ENCODE peak calls at places on chromosomes 5 and 9, in ten cellular contexts. One of them, this sample, is unnamed.

GRCh38 chr5:167743685-167744084 is 547.8 kb upstream of the WWC1 start:
- DNase-seq in GM18507: no peak
- DNase-seq in T1000: peak
- DNase-seq in Daoy: peak
- DNase-seq in activated CD8-positive, alpha-beta memory T cell treated with anti-CD3 and anti-CD28 coated beads, Interleukin-2, amount 10 ng/mL, durations not matched to agents 7 days and 5 days: no peak
- DNase-seq in GDM1: no peak
- DNase-seq in stimulated activated CD4-positive, alpha-beta T cell treated with anti-CD3 and anti-CD28 coated beads, Interleukin-12 subunit alpha, Interleukin-12 subunit beta, amount 100 ng/mL, for 48 hours: no peak
- DNase-seq in fibroblast of lung: peak
- DNase-seq in substantia nigra: no peak
- DNase-seq in activated gamma-delta T cell treated with Interleukin-2 at 50 U/mL for 16 hours: no peak
- DNase-seq in this sample: no peak

GRCh38 chr5:1139806-1140187 is 27.9 kb upstream of the SLC12A7 start:
- DNase-seq in activated gamma-delta T cell treated with Interleukin-2 at 50 U/mL for 16 hours: no peak
- DNase-seq in T1000: no peak
- DNase-seq in GM18507: no peak
- DNase-seq in GDM1: no peak
- DNase-seq in fibroblast of lung: no peak
- DNase-seq in Daoy: peak
- DNase-seq in activated CD8-positive, alpha-beta memory T cell treated with anti-CD3 and anti-CD28 coated beads, Interleukin-2, amount 10 ng/mL, durations not matched to agents 7 days and 5 days: no peak
- DNase-seq in substantia nigra: no peak
- DNase-seq in stimulated activated CD4-positive, alpha-beta T cell treated with anti-CD3 and anti-CD28 coated beads, Interleukin-12 subunit alpha, Interleukin-12 subunit beta, amount 100 ng/mL, for 48 hours: no peak
- DNase-seq in this sample: no peak

GRCh38 chr9:18638448-18639249 is 164.7 kb downstream of the ADAMTSL1 start:
- DNase-seq in Daoy: no peak
- DNase-seq in stimulated activated CD4-positive, alpha-beta T cell treated with anti-CD3 and anti-CD28 coated beads, Interleukin-12 subunit alpha, Interleukin-12 subunit beta, amount 100 ng/mL, for 48 hours: no peak
- DNase-seq in GM18507: no peak
- DNase-seq in fibroblast of lung: peak
- DNase-seq in T1000: no peak
- DNase-seq in substantia nigra: no peak
- DNase-seq in activated CD8-positive, alpha-beta memory T cell treated with anti-CD3 and anti-CD28 coated beads, Interleukin-2, amount 10 ng/mL, durations not matched to agents 7 days and 5 days: no peak
- DNase-seq in GDM1: no peak
- DNase-seq in activated gamma-delta T cell treated with Interleukin-2 at 50 U/mL for 16 hours: no peak
- DNase-seq in this sample: no peak

GRCh38 chr5:124662261-124662781 is 84.1 kb downstream of the ZNF608 start:
- DNase-seq in GM18507: no peak
- DNase-seq in fibroblast of lung: no peak
- DNase-seq in GDM1: no peak
- DNase-seq in T1000: no peak
- DNase-seq in stimulated activated CD4-positive, alpha-beta T cell treated with anti-CD3 and anti-CD28 coated beads, Interleukin-12 subunit alpha, Interleukin-12 subunit beta, amount 100 ng/mL, for 48 hours: no peak
- DNase-seq in activated CD8-positive, alpha-beta memory T cell treated with anti-CD3 and anti-CD28 coated beads, Interleukin-2, amount 10 ng/mL, durations not matched to agents 7 days and 5 days: no peak
- DNase-seq in Daoy: peak
- DNase-seq in substantia nigra: no peak
- DNase-seq in activated gamma-delta T cell treated with Interleukin-2 at 50 U/mL for 16 hours: no peak
- DNase-seq in this sample: no peak

GRCh38 chr9:114156658-114157421 is 1.5 kb downstream of the COL27A1 start:
- DNase-seq in activated gamma-delta T cell treated with Interleukin-2 at 50 U/mL for 16 hours: peak
- DNase-seq in substantia nigra: no peak
- DNase-seq in GDM1: no peak
- DNase-seq in T1000: peak
- DNase-seq in GM18507: no peak
- DNase-seq in activated CD8-positive, alpha-beta memory T cell treated with anti-CD3 and anti-CD28 coated beads, Interleukin-2, amount 10 ng/mL, durations not matched to agents 7 days and 5 days: no peak
- DNase-seq in stimulated activated CD4-positive, alpha-beta T cell treated with anti-CD3 and anti-CD28 coated beads, Interleukin-12 subunit alpha, Interleukin-12 subunit beta, amount 100 ng/mL, for 48 hours: peak
- DNase-seq in Daoy: peak
- DNase-seq in fibroblast of lung: peak
- DNase-seq in this sample: peak

GRCh38 chr5:60463179-60463868 is 236.6 kb downstream of the DEPDC1B start:
- DNase-seq in substantia nigra: no peak
- DNase-seq in GDM1: no peak
- DNase-seq in activated CD8-positive, alpha-beta memory T cell treated with anti-CD3 and anti-CD28 coated beads, Interleukin-2, amount 10 ng/mL, durations not matched to agents 7 days and 5 days: no peak
- DNase-seq in fibroblast of lung: peak
- DNase-seq in Daoy: no peak
- DNase-seq in stimulated activated CD4-positive, alpha-beta T cell treated with anti-CD3 and anti-CD28 coated beads, Interleukin-12 subunit alpha, Interleukin-12 subunit beta, amount 100 ng/mL, for 48 hours: no peak
- DNase-seq in T1000: peak
- DNase-seq in activated gamma-delta T cell treated with Interleukin-2 at 50 U/mL for 16 hours: no peak
- DNase-seq in GM18507: no peak
- DNase-seq in this sample: no peak

GRCh38 chr5:109656829-109657228 is 32.9 kb upstream of the MAN2A1 start:
- DNase-seq in stimulated activated CD4-positive, alpha-beta T cell treated with anti-CD3 and anti-CD28 coated beads, Interleukin-12 subunit alpha, Interleukin-12 subunit beta, amount 100 ng/mL, for 48 hours: no peak
- DNase-seq in GDM1: peak
- DNase-seq in activated CD8-positive, alpha-beta memory T cell treated with anti-CD3 and anti-CD28 coated beads, Interleukin-2, amount 10 ng/mL, durations not matched to agents 7 days and 5 days: peak
- DNase-seq in substantia nigra: peak
- DNase-seq in fibroblast of lung: peak
- DNase-seq in T1000: no peak
- DNase-seq in Daoy: peak
- DNase-seq in GM18507: no peak
- DNase-seq in activated gamma-delta T cell treated with Interleukin-2 at 50 U/mL for 16 hours: peak
- DNase-seq in this sample: no peak

GRCh38 chr9:114413909-114414308 is 26.1 kb upstream of the AKNA start:
- DNase-seq in activated gamma-delta T cell treated with Interleukin-2 at 50 U/mL for 16 hours: no peak
- DNase-seq in T1000: no peak
- DNase-seq in fibroblast of lung: peak
- DNase-seq in Daoy: no peak
- DNase-seq in substantia nigra: no peak
- DNase-seq in activated CD8-positive, alpha-beta memory T cell treated with anti-CD3 and anti-CD28 coated beads, Interleukin-2, amount 10 ng/mL, durations not matched to agents 7 days and 5 days: no peak
- DNase-seq in GM18507: no peak
- DNase-seq in stimulated activated CD4-positive, alpha-beta T cell treated with anti-CD3 and anti-CD28 coated beads, Interleukin-12 subunit alpha, Interleukin-12 subunit beta, amount 100 ng/mL, for 48 hours: no peak
- DNase-seq in GDM1: no peak
- DNase-seq in this sample: no peak

GRCh38 chr9:97710356-97711222 is 13.4 kb upstream of the XPA start:
- DNase-seq in GM18507: peak
- DNase-seq in substantia nigra: peak
- DNase-seq in activated CD8-positive, alpha-beta memory T cell treated with anti-CD3 and anti-CD28 coated beads, Interleukin-2, amount 10 ng/mL, durations not matched to agents 7 days and 5 days: peak
- DNase-seq in T1000: no peak
- DNase-seq in stimulated activated CD4-positive, alpha-beta T cell treated with anti-CD3 and anti-CD28 coated beads, Interleukin-12 subunit alpha, Interleukin-12 subunit beta, amount 100 ng/mL, for 48 hours: peak
- DNase-seq in fibroblast of lung: peak
- DNase-seq in activated gamma-delta T cell treated with Interleukin-2 at 50 U/mL for 16 hours: peak
- DNase-seq in Daoy: peak
- DNase-seq in GDM1: peak
- DNase-seq in this sample: peak

GRCh38 chr9:34492051-34492450 is 30.7 kb downstream of the ENHO start:
- DNase-seq in Daoy: no peak
- DNase-seq in GM18507: no peak
- DNase-seq in substantia nigra: no peak
- DNase-seq in GDM1: no peak
- DNase-seq in stimulated activated CD4-positive, alpha-beta T cell treated with anti-CD3 and anti-CD28 coated beads, Interleukin-12 subunit alpha, Interleukin-12 subunit beta, amount 100 ng/mL, for 48 hours: no peak
- DNase-seq in activated gamma-delta T cell treated with Interleukin-2 at 50 U/mL for 16 hours: no peak
- DNase-seq in T1000: no peak
- DNase-seq in activated CD8-positive, alpha-beta memory T cell treated with anti-CD3 and anti-CD28 coated beads, Interleukin-2, amount 10 ng/mL, durations not matched to agents 7 days and 5 days: no peak
- DNase-seq in fibroblast of lung: no peak
- DNase-seq in this sample: no peak

GRCh38 chr9:120779227-120779626 is 14.0 kb downstream of the FBXW2 start:
- DNase-seq in fibroblast of lung: no peak
- DNase-seq in T1000: no peak
- DNase-seq in substantia nigra: no peak
- DNase-seq in GM18507: no peak
- DNase-seq in stimulated activated CD4-positive, alpha-beta T cell treated with anti-CD3 and anti-CD28 coated beads, Interleukin-12 subunit alpha, Interleukin-12 subunit beta, amount 100 ng/mL, for 48 hours: no peak
- DNase-seq in Daoy: no peak
- DNase-seq in activated gamma-delta T cell treated with Interleukin-2 at 50 U/mL for 16 hours: no peak
- DNase-seq in activated CD8-positive, alpha-beta memory T cell treated with anti-CD3 and anti-CD28 coated beads, Interleukin-2, amount 10 ng/mL, durations not matched to agents 7 days and 5 days: no peak
- DNase-seq in GDM1: no peak
- DNase-seq in this sample: no peak

GRCh38 chr5:140575309-140575708 is 10.7 kb downstream of the SLC35A4 start:
- DNase-seq in GDM1: no peak
- DNase-seq in fibroblast of lung: peak
- DNase-seq in activated gamma-delta T cell treated with Interleukin-2 at 50 U/mL for 16 hours: no peak
- DNase-seq in activated CD8-positive, alpha-beta memory T cell treated with anti-CD3 and anti-CD28 coated beads, Interleukin-2, amount 10 ng/mL, durations not matched to agents 7 days and 5 days: no peak
- DNase-seq in substantia nigra: peak
- DNase-seq in Daoy: peak
- DNase-seq in stimulated activated CD4-positive, alpha-beta T cell treated with anti-CD3 and anti-CD28 coated beads, Interleukin-12 subunit alpha, Interleukin-12 subunit beta, amount 100 ng/mL, for 48 hours: no peak
- DNase-seq in GM18507: no peak
- DNase-seq in T1000: no peak
- DNase-seq in this sample: peak

GRCh38 chr5:87408219-87408618 is 4.5 kb downstream of the CCNH start:
- DNase-seq in GDM1: no peak
- DNase-seq in Daoy: no peak
- DNase-seq in GM18507: no peak
- DNase-seq in fibroblast of lung: no peak
- DNase-seq in activated CD8-positive, alpha-beta memory T cell treated with anti-CD3 and anti-CD28 coated beads, Interleukin-2, amount 10 ng/mL, durations not matched to agents 7 days and 5 days: no peak
- DNase-seq in activated gamma-delta T cell treated with Interleukin-2 at 50 U/mL for 16 hours: no peak
- DNase-seq in stimulated activated CD4-positive, alpha-beta T cell treated with anti-CD3 and anti-CD28 coated beads, Interleukin-12 subunit alpha, Interleukin-12 subunit beta, amount 100 ng/mL, for 48 hours: no peak
- DNase-seq in T1000: no peak
- DNase-seq in substantia nigra: no peak
- DNase-seq in this sample: no peak

GRCh38 chr5:102722930-102723329 is 32.2 kb upstream of the PAM start:
- DNase-seq in activated gamma-delta T cell treated with Interleukin-2 at 50 U/mL for 16 hours: no peak
- DNase-seq in GDM1: no peak
- DNase-seq in substantia nigra: no peak
- DNase-seq in GM18507: no peak
- DNase-seq in fibroblast of lung: no peak
- DNase-seq in T1000: no peak
- DNase-seq in activated CD8-positive, alpha-beta memory T cell treated with anti-CD3 and anti-CD28 coated beads, Interleukin-2, amount 10 ng/mL, durations not matched to agents 7 days and 5 days: no peak
- DNase-seq in Daoy: peak
- DNase-seq in stimulated activated CD4-positive, alpha-beta T cell treated with anti-CD3 and anti-CD28 coated beads, Interleukin-12 subunit alpha, Interleukin-12 subunit beta, amount 100 ng/mL, for 48 hours: no peak
- DNase-seq in this sample: no peak

GRCh38 chr5:1363581-1363980 is 18.7 kb upstream of the CLPTM1L start:
- DNase-seq in T1000: no peak
- DNase-seq in activated CD8-positive, alpha-beta memory T cell treated with anti-CD3 and anti-CD28 coated beads, Interleukin-2, amount 10 ng/mL, durations not matched to agents 7 days and 5 days: no peak
- DNase-seq in GDM1: no peak
- DNase-seq in Daoy: no peak
- DNase-seq in stimulated activated CD4-positive, alpha-beta T cell treated with anti-CD3 and anti-CD28 coated beads, Interleukin-12 subunit alpha, Interleukin-12 subunit beta, amount 100 ng/mL, for 48 hours: no peak
- DNase-seq in GM18507: no peak
- DNase-seq in activated gamma-delta T cell treated with Interleukin-2 at 50 U/mL for 16 hours: no peak
- DNase-seq in fibroblast of lung: no peak
- DNase-seq in substantia nigra: no peak
- DNase-seq in this sample: no peak

GRCh38 chr5:36982146-36982545 is 105.6 kb downstream of the NIPBL start:
- DNase-seq in substantia nigra: no peak
- DNase-seq in Daoy: peak
- DNase-seq in activated gamma-delta T cell treated with Interleukin-2 at 50 U/mL for 16 hours: no peak
- DNase-seq in GM18507: no peak
- DNase-seq in T1000: no peak
- DNase-seq in fibroblast of lung: peak
- DNase-seq in GDM1: no peak
- DNase-seq in stimulated activated CD4-positive, alpha-beta T cell treated with anti-CD3 and anti-CD28 coated beads, Interleukin-12 subunit alpha, Interleukin-12 subunit beta, amount 100 ng/mL, for 48 hours: no peak
- DNase-seq in activated CD8-positive, alpha-beta memory T cell treated with anti-CD3 and anti-CD28 coated beads, Interleukin-2, amount 10 ng/mL, durations not matched to agents 7 days and 5 days: no peak
- DNase-seq in this sample: no peak

GRCh38 chr9:19113964-19114679 is 11.4 kb upstream of the HAUS6 start:
- DNase-seq in stimulated activated CD4-positive, alpha-beta T cell treated with anti-CD3 and anti-CD28 coated beads, Interleukin-12 subunit alpha, Interleukin-12 subunit beta, amount 100 ng/mL, for 48 hours: no peak
- DNase-seq in Daoy: no peak
- DNase-seq in T1000: no peak
- DNase-seq in substantia nigra: no peak
- DNase-seq in fibroblast of lung: no peak
- DNase-seq in activated gamma-delta T cell treated with Interleukin-2 at 50 U/mL for 16 hours: no peak
- DNase-seq in activated CD8-positive, alpha-beta memory T cell treated with anti-CD3 and anti-CD28 coated beads, Interleukin-2, amount 10 ng/mL, durations not matched to agents 7 days and 5 days: no peak
- DNase-seq in GDM1: no peak
- DNase-seq in GM18507: no peak
- DNase-seq in this sample: no peak

GRCh38 chr5:79318935-79319614 is 83.1 kb downstream of the JMY start:
- DNase-seq in Daoy: peak
- DNase-seq in T1000: no peak
- DNase-seq in stimulated activated CD4-positive, alpha-beta T cell treated with anti-CD3 and anti-CD28 coated beads, Interleukin-12 subunit alpha, Interleukin-12 subunit beta, amount 100 ng/mL, for 48 hours: no peak
- DNase-seq in GM18507: no peak
- DNase-seq in fibroblast of lung: peak
- DNase-seq in activated CD8-positive, alpha-beta memory T cell treated with anti-CD3 and anti-CD28 coated beads, Interleukin-2, amount 10 ng/mL, durations not matched to agents 7 days and 5 days: no peak
- DNase-seq in GDM1: no peak
- DNase-seq in activated gamma-delta T cell treated with Interleukin-2 at 50 U/mL for 16 hours: no peak
- DNase-seq in substantia nigra: no peak
- DNase-seq in this sample: no peak

GRCh38 chr5:160262665-160263064 is 33.4 kb downstream of the FABP6 start:
- DNase-seq in activated CD8-positive, alpha-beta memory T cell treated with anti-CD3 and anti-CD28 coated beads, Interleukin-2, amount 10 ng/mL, durations not matched to agents 7 days and 5 days: no peak
- DNase-seq in stimulated activated CD4-positive, alpha-beta T cell treated with anti-CD3 and anti-CD28 coated beads, Interleukin-12 subunit alpha, Interleukin-12 subunit beta, amount 100 ng/mL, for 48 hours: no peak
- DNase-seq in fibroblast of lung: no peak
- DNase-seq in activated gamma-delta T cell treated with Interleukin-2 at 50 U/mL for 16 hours: no peak
- DNase-seq in GDM1: peak
- DNase-seq in substantia nigra: no peak
- DNase-seq in T1000: no peak
- DNase-seq in Daoy: no peak
- DNase-seq in GM18507: no peak
- DNase-seq in this sample: no peak

This sample was measured in H9.